ENCODE peak calls at places on chromosomes 2 and 18, in ten cellular contexts. M is dorsolateral prefrontal cortex; A is substantia nigra; D is uterus; I is iPS DF 6.9; G is Peyer's patch; J is effector memory CD4-positive, alpha-beta T cell; O is hepatocyte; U is lower lobe of right lung; E is CD4-positive, CD25-positive, alpha-beta regulatory T cell. V is an unnamed sample.

GRCh38 chr2:199366406-199366805 is 91.3 kb downstream of the SATB2 start:
- DNase-seq in M (no peak), A (no peak), D (no peak), I (no peak), G (no peak), J (no peak), O (peak), U (no peak), E (no peak), V (peak)

GRCh38 chr2:65057391-65058052 is 1.3 kb downstream of the CEP68 start:
- DNase-seq in M (no peak), A (no peak), D (no peak), I (no peak), G (no peak), J (peak), O (no peak), U (no peak), E (peak), V (no peak)

GRCh38 chr18:53771664-53772063 is 452.8 kb downstream of the MBD2 start:
- DNase-seq in M (no peak), A (no peak), D (no peak), I (no peak), G (no peak), J (no peak), O (no peak), U (no peak), E (no peak), V (no peak)

GRCh38 chr2:61562615-61563014 is 24.5 kb upstream of the XPO1 start:
- DNase-seq in M (no peak), A (no peak), D (no peak), I (no peak), G (no peak), J (no peak), O (no peak), U (no peak), E (no peak), V (no peak)

GRCh38 chr18:35919179-35919578 is 53.3 kb upstream of the RMP24 start:
- DNase-seq in M (no peak), A (no peak), D (no peak), I (no peak), G (no peak), J (no peak), O (no peak), U (no peak), E (no peak), V (no peak)

GRCh38 chr2:196420143-196420542 is 219.4 kb upstream of the CCDC150 start:
- DNase-seq in M (no peak), A (no peak), D (no peak), I (no peak), G (no peak), J (no peak), O (no peak), U (no peak), E (no peak), V (no peak)

GRCh38 chr2:59691518-59692190 is 861.8 kb downstream of the BCL11A start:
- DNase-seq in M (no peak), A (no peak), D (no peak), I (no peak), G (no peak), J (no peak), O (no peak), U (no peak), E (no peak), V (no peak)

GRCh38 chr2:33051586-33052385 is 105.0 kb downstream of the LTBP1 start:
- DNase-seq in M (no peak), A (no peak), D (no peak), I (no peak), G (no peak), J (no peak), O (no peak), U (no peak), E (no peak), V (no peak)

GRCh38 chr2:133777607-133778006 is 209.3 kb upstream of the NCKAP5 start:
- DNase-seq in M (no peak), A (no peak), D (no peak), I (no peak), G (no peak), J (no peak), O (no peak), U (no peak), E (no peak), V (no peak)

GRCh38 chr2:10375570-10376266 is 72.4 kb downstream of the ODC1 start:
- DNase-seq in M (no peak), A (no peak), D (no peak), I (no peak), G (peak), J (no peak), O (no peak), U (no peak), E (no peak), V (no peak)

GRCh38 chr2:240628507-240629418 is 3.5 kb downstream of the GPR35 start:
- DNase-seq in M (peak), A (no peak), D (peak), I (no peak), G (peak), J (no peak), O (no peak), U (peak), E (no peak), V (no peak)

GRCh38 chr2:232624554-232624842 is 8.9 kb upstream of the EFHD1 start:
- DNase-seq in M (no peak), A (no peak), D (no peak), I (no peak), G (no peak), J (no peak), O (no peak), U (no peak), E (no peak), V (no peak)

GRCh38 chr2:232689152-232689910 is 7.8 kb upstream of the GIGYF2 start:
- DNase-seq in M (no peak), A (peak), D (no peak), I (no peak), G (peak), J (no peak), O (no peak), U (no peak), E (no peak), V (no peak)

GRCh38 chr18:77022116-77022515 is 110.5 kb downstream of the MBP start:
- DNase-seq in M (no peak), A (no peak), D (no peak), I (no peak), G (no peak), J (no peak), O (no peak), U (no peak), E (no peak), V (no peak)

GRCh38 chr2:165056585-165056984 is 101.3 kb upstream of the SLC38A11 start:
- DNase-seq in M (no peak), A (no peak), D (no peak), I (no peak), G (no peak), J (no peak), O (no peak), U (no peak), E (no peak), V (no peak)

GRCh38 chr2:235658371-235659174 is 164.7 kb downstream of the AGAP1 start:
- DNase-seq in M (no peak), A (no peak), D (no peak), I (no peak), G (no peak), J (no peak), O (no peak), U (peak), E (no peak), V (no peak)

GRCh38 chr18:57649536-57650495 is 28.2 kb upstream of the NARS1 start:
- DNase-seq in M (no peak), A (no peak), D (no peak), I (no peak), G (no peak), J (no peak), O (no peak), U (no peak), E (no peak), V (no peak)

GRCh38 chr2:31606511-31606910 is 25.8 kb upstream of the SRD5A2 start:
- DNase-seq in M (no peak), A (no peak), D (no peak), I (no peak), G (no peak), J (no peak), O (no peak), U (no peak), E (no peak), V (no peak)

GRCh38 chr18:50297621-50298442 is 10.3 kb upstream of the CXXC1 start:
- DNase-seq in M (peak), A (peak), D (peak), I (peak), G (peak), J (peak), O (peak), U (peak), E (peak), V (peak)

GRCh38 chr2:203759692-203760365 is 53.4 kb downstream of the CD28 start:
- DNase-seq in M (no peak), A (no peak), D (no peak), I (no peak), G (peak), J (no peak), O (peak), U (no peak), E (no peak), V (no peak)

GRCh38 chr2:160257015-160257741 is 57.1 kb upstream of the ITGB6 start:
- DNase-seq in M (no peak), A (no peak), D (no peak), I (no peak), G (no peak), J (no peak), O (peak), U (no peak), E (no peak), V (peak)

GRCh38 chr2:217261452-217261851 is 401.6 kb upstream of the TNP1 start:
- DNase-seq in M (no peak), A (no peak), D (no peak), I (no peak), G (no peak), J (no peak), O (no peak), U (no peak), E (no peak), V (no peak)

GRCh38 chr2:197889041-197889440 is 84.6 kb downstream of the PLCL1 start:
- DNase-seq in M (no peak), A (peak), D (no peak), I (no peak), G (no peak), J (no peak), O (no peak), U (no peak), E (peak), V (no peak)
- H3K27ac ChIP-seq in M (peak), A (peak), D (no peak), I (no peak), G (no peak), J (peak), O (no peak), U (no peak), E (peak), V (no peak)

DNA sequence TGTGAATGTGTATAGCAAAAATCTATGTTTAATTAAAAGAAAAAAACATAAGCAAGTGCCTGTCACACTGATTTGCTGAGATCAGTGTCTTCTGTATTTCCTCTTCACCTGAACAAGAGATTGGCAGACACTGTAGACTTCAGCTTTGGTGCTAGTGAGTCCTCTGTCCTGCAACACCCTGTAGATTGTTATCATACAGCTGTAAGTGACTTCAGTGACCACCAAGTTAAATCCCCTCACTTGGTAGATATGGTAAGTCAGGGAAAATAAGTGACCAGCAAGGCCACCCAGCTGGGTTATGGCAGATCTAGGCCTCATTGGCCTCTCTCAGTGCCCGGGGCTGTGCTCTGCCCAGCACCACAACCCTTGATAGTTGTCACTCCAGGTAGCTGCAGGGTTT is 119.7 kb upstream of the EML6 start:
- DNase-seq in M (no peak), A (no peak), D (no peak), I (no peak), G (no peak), J (no peak), O (no peak), U (no peak), E (no peak), V (no peak)
- H3K27ac ChIP-seq in M (peak), A (no peak), D (peak), I (no peak), G (peak), J (peak), O (peak), U (peak), E (peak), V (peak)

GRCh38 chr18:43847164-43848091 is 570.1 kb upstream of the SYT4 start:
- DNase-seq in M (no peak), A (no peak), D (no peak), I (no peak), G (no peak), J (no peak), O (no peak), U (no peak), E (no peak), V (no peak)
- H3K27ac ChIP-seq in M (no peak), A (no peak), D (peak), I (no peak), G (no peak), J (no peak), O (peak), U (peak), E (no peak), V (peak)

GRCh38 chr2:57804971-57805370 is 241.6 kb upstream of the VRK2 start:
- DNase-seq in M (no peak), A (no peak), D (no peak), I (no peak), G (no peak), J (no peak), O (no peak), U (no peak), E (no peak), V (no peak)

GRCh38 chr2:57806449-57806968 is 240.1 kb upstream of the VRK2 start:
- DNase-seq in M (no peak), A (no peak), D (no peak), I (no peak), G (no peak), J (no peak), O (no peak), U (no peak), E (no peak), V (no peak)

DNA sequence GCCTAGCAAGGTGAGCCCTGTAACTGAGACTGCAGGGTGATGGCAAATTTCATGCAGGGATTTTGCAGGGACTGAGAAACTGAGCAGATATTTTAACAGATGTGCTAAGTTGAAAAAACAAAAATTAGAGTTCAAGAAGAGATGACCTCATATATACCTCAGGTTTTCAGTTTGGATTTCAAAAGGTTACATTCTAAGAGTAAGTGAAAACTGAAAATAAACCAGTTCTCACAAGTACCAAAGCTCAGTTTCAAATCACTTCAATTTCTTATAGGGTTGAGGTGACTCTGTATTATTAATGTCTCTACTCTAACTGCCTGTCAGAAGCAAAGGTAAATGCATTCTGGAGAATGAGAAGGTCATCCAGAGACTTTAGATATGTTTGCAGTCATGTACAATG is 237.4 kb upstream of the VRK2 start:
- DNase-seq in M (no peak), A (no peak), D (no peak), I (no peak), G (no peak), J (no peak), O (no peak), U (no peak), E (no peak), V (no peak)
- H3K27ac ChIP-seq in M (no peak), A (no peak), D (no peak), I (no peak), G (no peak), J (no peak), O (no peak), U (no peak), E (no peak), V (no peak)

DNA sequence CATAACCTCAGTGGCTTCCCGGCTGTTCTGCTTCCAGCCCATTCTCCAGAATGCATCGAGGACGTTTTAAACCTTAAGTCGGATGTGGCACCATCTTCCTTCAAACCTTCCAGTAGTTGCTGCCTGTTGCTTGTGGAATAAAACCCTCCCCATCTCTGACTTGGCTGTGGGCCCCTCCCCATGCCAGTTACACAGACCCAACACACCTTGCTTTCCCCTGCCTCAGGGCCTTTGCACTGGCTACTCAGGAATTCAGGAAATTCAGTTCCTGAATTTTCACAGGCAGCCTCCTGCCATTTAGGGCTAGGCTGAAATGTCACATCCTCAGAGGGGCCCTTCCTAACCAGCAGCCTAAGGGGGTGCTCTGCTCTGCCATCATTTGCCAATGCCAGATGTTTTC is 5.0 kb upstream of the ADRA2B start:
- DNase-seq in M (no peak), A (no peak), D (no peak), I (no peak), G (no peak), J (no peak), O (no peak), U (no peak), E (no peak), V (no peak)
- H3K27ac ChIP-seq in M (no peak), A (no peak), D (no peak), I (no peak), G (no peak), J (no peak), O (no peak), U (no peak), E (no peak), V (no peak)

DNA sequence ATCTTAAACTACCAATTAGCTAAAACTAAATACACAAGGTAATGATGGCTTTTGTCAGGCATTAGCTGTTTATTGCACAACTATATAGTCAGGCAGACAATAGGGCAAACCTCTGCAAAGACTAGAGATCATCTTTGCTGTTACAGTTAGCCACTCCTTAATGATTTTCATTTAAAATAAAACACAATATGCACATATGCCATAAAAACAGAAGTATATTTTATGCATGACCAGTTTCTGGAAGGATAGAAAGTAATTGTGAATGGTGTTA is 102.0 kb downstream of the CHN1 start:
- DNase-seq in M (no peak), A (no peak), D (no peak), I (no peak), G (no peak), J (no peak), O (no peak), U (no peak), E (no peak), V (no peak)
- H3K27ac ChIP-seq in M (peak), A (no peak), D (no peak), I (no peak), G (no peak), J (no peak), O (peak), U (no peak), E (peak), V (no peak)

DNA sequence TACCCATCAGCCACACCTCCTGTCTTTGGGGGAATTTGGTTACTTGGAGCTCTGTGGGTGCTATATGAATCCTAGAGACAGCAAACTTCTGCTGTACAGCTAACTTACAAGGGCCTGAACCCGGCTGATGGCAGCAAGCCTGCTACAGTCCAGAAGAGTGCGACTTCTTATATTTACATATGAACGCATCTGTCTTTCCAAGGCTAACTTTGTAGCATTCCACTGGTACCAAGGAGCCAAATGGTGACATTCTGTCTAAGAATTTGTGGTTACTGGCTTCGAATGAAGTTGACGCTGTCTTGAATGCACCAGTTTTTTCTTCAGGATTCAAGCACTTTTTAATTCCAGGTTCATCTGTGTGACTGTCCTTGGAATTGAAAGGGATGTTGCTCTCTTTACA is 42.5 kb downstream of the THUMPD2 start:
- DNase-seq in M (no peak), A (no peak), D (no peak), I (no peak), G (no peak), J (no peak), O (no peak), U (no peak), E (no peak), V (no peak)
- H3K27ac ChIP-seq in M (no peak), A (no peak), D (no peak), I (no peak), G (no peak), J (no peak), O (no peak), U (no peak), E (no peak), V (no peak)

V was measured in colonic mucosa.